ENCODE peak calls at places on chromosomes 5 and 9, in seven cellular contexts. One of them, this sample, is unnamed.

GRCh38 chr5:120405923-120406322 is 58.2 kb upstream of the PRR16 start:
- DNase-seq in choroid plexus epithelial cell: peak; percentile 93
- DNase-seq in fibroblast of mammary gland: peak; percentile 89
- DNase-seq in MM.1S: peak; percentile 55
- DNase-seq in HFFc6: peak; percentile 70
- DNase-seq in fibroblast of pulmonary artery: peak; percentile 78
- DNase-seq in HepG2: no peak
- DNase-seq in this sample: no peak

GRCh38 chr9:134057751-134058701 is 9.8 kb downstream of the BRD3 start:
- DNase-seq in choroid plexus epithelial cell: no peak
- DNase-seq in fibroblast of mammary gland: no peak
- DNase-seq in MM.1S: no peak
- DNase-seq in HFFc6: no peak
- DNase-seq in fibroblast of pulmonary artery: no peak
- DNase-seq in HepG2: peak; percentile 77
- DNase-seq in this sample: no peak

GRCh38 chr9:113452206-113452605 is 11.3 kb upstream of the RGS3 start:
- DNase-seq in choroid plexus epithelial cell: no peak
- DNase-seq in fibroblast of mammary gland: no peak
- DNase-seq in MM.1S: no peak
- DNase-seq in HFFc6: no peak
- DNase-seq in fibroblast of pulmonary artery: no peak
- DNase-seq in HepG2: no peak
- DNase-seq in this sample: no peak

GRCh38 chr9:119968837-119969707 is 599.8 kb upstream of the BRINP1 start:
- DNase-seq in choroid plexus epithelial cell: peak; percentile 76
- DNase-seq in fibroblast of mammary gland: peak; percentile 66
- DNase-seq in MM.1S: peak; percentile 60
- DNase-seq in HFFc6: peak; percentile 62
- DNase-seq in fibroblast of pulmonary artery: peak; percentile 63
- DNase-seq in HepG2: peak; percentile 28
- DNase-seq in this sample: peak; percentile 71

GRCh38 chr5:98796197-98796972 is 22.9 kb downstream of the RGMB start:
- DNase-seq in choroid plexus epithelial cell: peak; percentile 77
- DNase-seq in fibroblast of mammary gland: peak; percentile 71
- DNase-seq in MM.1S: peak; percentile 44
- DNase-seq in HFFc6: peak; percentile 71
- DNase-seq in fibroblast of pulmonary artery: peak; percentile 71
- DNase-seq in HepG2: peak; percentile 62
- DNase-seq in this sample: peak; percentile 63

GRCh38 chr5:38590846-38591245 is 34.4 kb upstream of the LIFR start:
- DNase-seq in choroid plexus epithelial cell: no peak
- DNase-seq in fibroblast of mammary gland: no peak
- DNase-seq in MM.1S: no peak
- DNase-seq in HFFc6: no peak
- DNase-seq in fibroblast of pulmonary artery: no peak
- DNase-seq in HepG2: no peak
- DNase-seq in this sample: no peak

GRCh38 chr9:94648191-94648590 is 8.9 kb upstream of the FBP1 start:
- DNase-seq in choroid plexus epithelial cell: no peak
- DNase-seq in fibroblast of mammary gland: no peak
- DNase-seq in MM.1S: no peak
- DNase-seq in HFFc6: no peak
- DNase-seq in fibroblast of pulmonary artery: no peak
- DNase-seq in HepG2: no peak
- DNase-seq in this sample: no peak

GRCh38 chr5:20538341-20538740 is 550.3 kb upstream of the CDH18 start:
- DNase-seq in choroid plexus epithelial cell: no peak
- DNase-seq in fibroblast of mammary gland: no peak
- DNase-seq in MM.1S: no peak
- DNase-seq in HFFc6: no peak
- DNase-seq in fibroblast of pulmonary artery: no peak
- DNase-seq in HepG2: no peak
- DNase-seq in this sample: no peak

GRCh38 chr9:131608469-131609115 is 63.3 kb downstream of the PRRT1B start:
- DNase-seq in choroid plexus epithelial cell: peak; percentile 93
- DNase-seq in fibroblast of mammary gland: peak; percentile 70
- DNase-seq in MM.1S: no peak
- DNase-seq in HFFc6: peak; percentile 86
- DNase-seq in fibroblast of pulmonary artery: peak; percentile 90
- DNase-seq in HepG2: peak; percentile 75
- DNase-seq in this sample: no peak

GRCh38 chr5:37736397-37736796 is 103.4 kb downstream of the GDNF start:
- DNase-seq in choroid plexus epithelial cell: no peak
- DNase-seq in fibroblast of mammary gland: no peak
- DNase-seq in MM.1S: no peak
- DNase-seq in HFFc6: no peak
- DNase-seq in fibroblast of pulmonary artery: no peak
- DNase-seq in HepG2: no peak
- DNase-seq in this sample: no peak

GRCh38 chr5:176732736-176733585 is 77.4 kb upstream of the UNC5A start:
- DNase-seq in choroid plexus epithelial cell: no peak
- DNase-seq in fibroblast of mammary gland: no peak
- DNase-seq in MM.1S: no peak
- DNase-seq in HFFc6: no peak
- DNase-seq in fibroblast of pulmonary artery: no peak
- DNase-seq in HepG2: no peak
- DNase-seq in this sample: no peak

GRCh38 chr9:94014066-94014654 is 59.0 kb upstream of the BARX1 start:
- DNase-seq in choroid plexus epithelial cell: peak; percentile 78
- DNase-seq in fibroblast of mammary gland: peak; percentile 63
- DNase-seq in MM.1S: peak; percentile 44
- DNase-seq in HFFc6: peak; percentile 32
- DNase-seq in fibroblast of pulmonary artery: peak; percentile 74
- DNase-seq in HepG2: peak; percentile 41
- DNase-seq in this sample: peak; percentile 41

GRCh38 chr5:80754900-80755299 is 100.1 kb upstream of the DHFR start:
- DNase-seq in choroid plexus epithelial cell: peak; percentile 55
- DNase-seq in fibroblast of mammary gland: peak; percentile 39
- DNase-seq in MM.1S: peak; percentile 38
- DNase-seq in HFFc6: no peak
- DNase-seq in fibroblast of pulmonary artery: no peak
- DNase-seq in HepG2: no peak
- DNase-seq in this sample: no peak

GRCh38 chr5:131795879-131796792 is 681 bp downstream of the FNIP1 start:
- DNase-seq in choroid plexus epithelial cell: peak; percentile 57
- DNase-seq in fibroblast of mammary gland: peak; percentile 42
- DNase-seq in MM.1S: peak; percentile 49
- DNase-seq in HFFc6: peak; percentile 61
- DNase-seq in fibroblast of pulmonary artery: peak; percentile 53
- DNase-seq in HepG2: peak; percentile 32
- DNase-seq in this sample: peak; percentile 37

GRCh38 chr5:24823625-24824024 is 178.8 kb upstream of the CDH10 start:
- DNase-seq in choroid plexus epithelial cell: no peak
- DNase-seq in fibroblast of mammary gland: no peak
- DNase-seq in MM.1S: no peak
- DNase-seq in HFFc6: no peak
- DNase-seq in fibroblast of pulmonary artery: no peak
- DNase-seq in HepG2: no peak
- DNase-seq in this sample: no peak

GRCh38 chr5:65113766-65114165 is 345.0 kb downstream of the CWC27 start:
- DNase-seq in choroid plexus epithelial cell: no peak
- DNase-seq in fibroblast of mammary gland: no peak
- DNase-seq in MM.1S: no peak
- DNase-seq in HFFc6: no peak
- DNase-seq in fibroblast of pulmonary artery: no peak
- DNase-seq in HepG2: no peak
- DNase-seq in this sample: no peak

GRCh38 chr9:125744616-125745387 is 2.4 kb upstream of the PBX3 start:
- DNase-seq in choroid plexus epithelial cell: peak; percentile 74
- DNase-seq in fibroblast of mammary gland: peak; percentile 88
- DNase-seq in MM.1S: no peak
- DNase-seq in HFFc6: peak; percentile 89
- DNase-seq in fibroblast of pulmonary artery: no peak
- DNase-seq in HepG2: no peak
- DNase-seq in this sample: no peak

GRCh38 chr5:124059200-124059599 is 547.2 kb downstream of the CSNK1G3 start:
- DNase-seq in choroid plexus epithelial cell: no peak
- DNase-seq in fibroblast of mammary gland: peak; percentile 49
- DNase-seq in MM.1S: no peak
- DNase-seq in HFFc6: no peak
- DNase-seq in fibroblast of pulmonary artery: no peak
- DNase-seq in HepG2: no peak
- DNase-seq in this sample: no peak

GRCh38 chr5:173303878-173304590 is 24.2 kb downstream of the STC2 start:
- DNase-seq in choroid plexus epithelial cell: peak; percentile 69
- DNase-seq in fibroblast of mammary gland: no peak
- DNase-seq in MM.1S: no peak
- DNase-seq in HFFc6: no peak
- DNase-seq in fibroblast of pulmonary artery: no peak
- DNase-seq in HepG2: peak; percentile 83
- DNase-seq in this sample: no peak

DNA sequence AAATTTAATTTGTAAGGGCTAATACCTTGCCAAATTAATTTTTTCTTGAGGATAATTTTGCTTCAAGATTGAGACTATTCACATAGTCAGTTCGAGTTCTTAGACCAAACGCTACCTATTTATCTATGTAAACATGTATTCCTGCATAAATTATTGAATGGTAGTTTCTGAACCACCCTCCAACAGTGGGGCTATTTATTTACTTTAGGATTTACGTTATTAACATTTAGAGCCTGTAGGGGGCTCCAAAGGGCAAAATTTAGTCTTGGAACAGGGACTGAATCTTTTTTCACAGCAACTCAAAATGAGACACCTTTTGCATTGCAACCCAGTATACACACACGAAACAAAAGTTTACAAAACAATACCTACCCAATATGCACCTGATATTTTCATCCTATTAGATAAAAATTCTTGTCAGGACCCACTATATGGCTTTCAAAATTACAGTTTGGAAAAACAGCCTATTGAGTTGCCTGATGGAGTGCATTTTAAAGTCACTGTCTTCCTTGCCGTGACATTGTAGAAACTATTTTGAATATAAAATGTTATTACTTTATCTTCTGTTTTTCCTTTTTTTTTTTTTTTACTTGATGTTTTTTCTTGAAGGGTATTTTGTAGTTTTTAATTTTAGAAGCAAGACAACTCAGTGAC is 47.1 kb upstream of the POU4F3 start:
- DNase-seq in choroid plexus epithelial cell: peak; percentile 75
- DNase-seq in fibroblast of mammary gland: peak; percentile 62
- DNase-seq in MM.1S: peak; percentile 70
- DNase-seq in HFFc6: peak; percentile 24
- DNase-seq in fibroblast of pulmonary artery: peak; percentile 68
- DNase-seq in HepG2: peak; percentile 64
- DNase-seq in this sample: peak; percentile 47
- TF ChIP-seq CTCF in choroid plexus epithelial cell: peak; percentile 65
- TF ChIP-seq CTCF in fibroblast of mammary gland: peak; percentile 67
- TF ChIP-seq CTCF in MM.1S: peak; percentile 58
- TF ChIP-seq CTCF in HFFc6: peak; percentile 81
- TF ChIP-seq CTCF in fibroblast of pulmonary artery: peak; percentile 68
- TF ChIP-seq CTCF in HepG2: peak; percentile 54
- TF ChIP-seq CTCF in this sample: peak; percentile 30

GRCh38 chr9:82492274-82492673 is 503.7 kb downstream of the SPATA31D1 start:
- DNase-seq in choroid plexus epithelial cell: peak; percentile 8
- DNase-seq in fibroblast of mammary gland: no peak
- DNase-seq in MM.1S: no peak
- DNase-seq in HFFc6: no peak
- DNase-seq in fibroblast of pulmonary artery: no peak
- DNase-seq in HepG2: no peak
- DNase-seq in this sample: no peak
- TF ChIP-seq CTCF in choroid plexus epithelial cell: peak; percentile 26
- TF ChIP-seq CTCF in fibroblast of mammary gland: no peak
- TF ChIP-seq CTCF in MM.1S: no peak
- TF ChIP-seq CTCF in HFFc6: peak; percentile 41
- TF ChIP-seq CTCF in fibroblast of pulmonary artery: no peak
- TF ChIP-seq CTCF in HepG2: no peak
- TF ChIP-seq CTCF in this sample: no peak

GRCh38 chr9:130236436-130236985 is 29.0 kb upstream of the HMCN2 start:
- DNase-seq in choroid plexus epithelial cell: no peak
- DNase-seq in fibroblast of mammary gland: no peak
- DNase-seq in MM.1S: no peak
- DNase-seq in HFFc6: no peak
- DNase-seq in fibroblast of pulmonary artery: no peak
- DNase-seq in HepG2: no peak
- DNase-seq in this sample: no peak
- TF ChIP-seq CTCF in choroid plexus epithelial cell: no peak
- TF ChIP-seq CTCF in fibroblast of mammary gland: no peak
- TF ChIP-seq CTCF in MM.1S: no peak
- TF ChIP-seq CTCF in HFFc6: peak; percentile 56
- TF ChIP-seq CTCF in fibroblast of pulmonary artery: no peak
- TF ChIP-seq CTCF in HepG2: no peak
- TF ChIP-seq CTCF in this sample: no peak

DNA sequence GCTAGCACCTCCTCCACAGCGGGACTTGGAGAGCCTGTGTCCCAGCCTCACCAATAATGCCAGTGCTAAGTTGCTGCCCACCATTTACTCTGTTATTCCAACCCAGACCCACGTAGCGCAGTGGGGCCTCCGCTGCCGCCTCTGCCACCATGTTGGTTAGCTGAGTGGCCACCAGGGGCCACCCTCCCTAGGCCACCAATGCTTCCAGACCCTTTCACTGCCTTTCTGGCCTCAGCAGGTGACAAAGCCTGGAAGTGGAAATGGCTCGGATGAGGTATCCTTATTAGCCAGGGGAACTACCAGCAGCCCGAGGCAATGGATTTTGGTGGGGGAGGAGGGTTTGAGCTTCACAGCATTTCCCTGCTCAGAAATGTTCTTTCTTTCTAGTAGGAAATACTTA is 110.1 kb downstream of the OSTF1 start:
- DNase-seq in choroid plexus epithelial cell: no peak
- DNase-seq in fibroblast of mammary gland: no peak
- DNase-seq in MM.1S: no peak
- DNase-seq in HFFc6: no peak
- DNase-seq in fibroblast of pulmonary artery: no peak
- DNase-seq in HepG2: no peak
- DNase-seq in this sample: no peak
- TF ChIP-seq CTCF in choroid plexus epithelial cell: peak; percentile 24
- TF ChIP-seq CTCF in fibroblast of mammary gland: no peak
- TF ChIP-seq CTCF in MM.1S: peak; percentile 24
- TF ChIP-seq CTCF in HFFc6: peak; percentile 58
- TF ChIP-seq CTCF in fibroblast of pulmonary artery: no peak
- TF ChIP-seq CTCF in HepG2: peak; percentile 63
- TF ChIP-seq CTCF in this sample: no peak

GRCh38 chr5:149932445-149933350 is 11.9 kb downstream of the PDE6A start:
- DNase-seq in choroid plexus epithelial cell: peak; percentile 23
- DNase-seq in fibroblast of mammary gland: no peak
- DNase-seq in MM.1S: no peak
- DNase-seq in HFFc6: peak; percentile 15
- DNase-seq in fibroblast of pulmonary artery: peak; percentile 7
- DNase-seq in HepG2: peak; percentile 13
- DNase-seq in this sample: no peak
- TF ChIP-seq CTCF in choroid plexus epithelial cell: peak; percentile 67
- TF ChIP-seq CTCF in fibroblast of mammary gland: peak; percentile 27
- TF ChIP-seq CTCF in MM.1S: no peak
- TF ChIP-seq CTCF in HFFc6: peak; percentile 75
- TF ChIP-seq CTCF in fibroblast of pulmonary artery: peak; percentile 34
- TF ChIP-seq CTCF in HepG2: peak; percentile 83
- TF ChIP-seq CTCF in this sample: no peak